ENCODE peak calls at places on chromosome 11, in nine cellular contexts. Z is activated T-cell treated with anti-CD3 and anti-CD28 coated beads, Interleukin-2, amount 50 U/mL, for 72 hours; P is pancreas; F is Right ventricle myocardium superior; Q is lung; X is HepG2; U is right cardiac atrium; M is gastroesophageal sphincter; R is left ventricle myocardium superior. I is an unnamed sample.

GRCh38 chr11:61627831-61628753 is 47.2 kb upstream of the SYT7 start:
- ATAC-seq in F (peak), X (peak), M (peak), Q (peak), P (peak), R (peak), Z (peak), U (peak), I (peak)

GRCh38 chr11:94845622-94846021 is 77.5 kb downstream of the AMOTL1 start:
- ATAC-seq in U (peak), Z (no peak), Q (peak), F (peak), P (peak), M (peak), R (no peak), X (peak), I (peak)

GRCh38 chr11:118152552-118153471 is at the start of gene SCN4B:
- ATAC-seq in Z (peak), F (peak), X (peak), Q (peak), U (peak), R (peak), M (peak), P (peak), I (peak)

GRCh38 chr11:64256300-64256699 is 5.0 kb downstream of the PLCB3 start:
- ATAC-seq in Q (no peak), X (no peak), M (no peak), F (no peak), R (no peak), U (no peak), P (no peak), Z (no peak), I (no peak)

GRCh38 chr11:65653229-65654225 is 9.2 kb downstream of the RELA start:
- ATAC-seq in X (peak), M (no peak), F (no peak), U (no peak), Q (peak), Z (no peak), P (peak), R (no peak), I (no peak)

GRCh38 chr11:31974737-31975136 is 116.1 kb upstream of the RCN1 start:
- ATAC-seq in U (no peak), Z (no peak), R (no peak), X (no peak), M (no peak), F (no peak), P (no peak), Q (no peak), I (peak)

GRCh38 chr11:62601114-62601363 is 626 bp downstream of the MTA2 start:
- ATAC-seq in Z (peak), Q (peak), F (peak), M (peak), P (peak), X (peak), U (peak), R (peak), I (peak)

GRCh38 chr11:31493235-31493634 is 16.2 kb downstream of the IMMP1L start:
- ATAC-seq in X (no peak), R (no peak), M (no peak), F (no peak), U (no peak), P (no peak), Q (no peak), Z (no peak), I (no peak)

GRCh38 chr11:15603208-15603607 is 488.5 kb downstream of the INSC start:
- ATAC-seq in U (peak), Z (no peak), F (peak), R (peak), M (peak), Q (no peak), P (no peak), X (no peak), I (no peak)

GRCh38 chr11:927871-928270 is 2.2 kb downstream of the AP2A2 start:
- ATAC-seq in P (no peak), X (no peak), U (no peak), Z (peak), R (no peak), F (no peak), M (no peak), Q (no peak), I (no peak)

GRCh38 chr11:2778630-2779498 is 79.1 kb upstream of the KCNQ1OT1 start:
- ATAC-seq in U (peak), Q (peak), R (peak), M (peak), X (peak), P (peak), Z (no peak), F (peak), I (peak)

GRCh38 chr11:92932023-92932422 is 37.4 kb upstream of the MTNR1B start:
- ATAC-seq in U (no peak), R (no peak), X (no peak), F (no peak), P (no peak), Q (no peak), M (no peak), Z (no peak), I (no peak)

GRCh38 chr11:46336781-46337180 is 10.5 kb upstream of the DGKZ start:
- ATAC-seq in Q (no peak), U (no peak), Z (peak), M (no peak), F (no peak), R (no peak), X (no peak), P (no peak), I (no peak)

GRCh38 chr11:44530413-44531115 is 34.9 kb upstream of the CD82 start:
- ATAC-seq in R (no peak), P (no peak), Z (peak), F (no peak), Q (no peak), U (no peak), X (no peak), M (no peak), I (no peak)

GRCh38 chr11:33701831-33702230 is 1.2 kb upstream of the C11orf91 start:
- ATAC-seq in M (no peak), P (peak), F (peak), U (peak), Q (no peak), X (no peak), Z (no peak), R (peak), I (peak)

GRCh38 chr11:78339945-78340344 is 77.7 kb downstream of the GAB2 start:
- ATAC-seq in F (no peak), Z (peak), M (no peak), Q (no peak), X (no peak), P (no peak), U (no peak), R (no peak), I (no peak)

GRCh38 chr11:12149672-12150225 is 39.4 kb downstream of the MICAL2 start:
- ATAC-seq in U (peak), Z (peak), P (no peak), X (peak), R (peak), F (no peak), Q (no peak), M (no peak), I (no peak)

GRCh38 chr11:87281496-87281895 is 243.8 kb downstream of the TMEM135 start:
- ATAC-seq in Q (peak), M (peak), Z (no peak), R (peak), U (peak), X (no peak), P (peak), F (peak), I (peak)

GRCh38 chr11:57567210-57567511 is 311 bp downstream of the UBE2L6 start:
- ATAC-seq in F (peak), U (peak), X (no peak), Z (peak), P (no peak), Q (peak), M (no peak), R (peak), I (no peak)

GRCh38 chr11:64351136-64351631 is 7.8 kb upstream of the RPS6KA4 start:
- ATAC-seq in X (no peak), Z (no peak), P (no peak), Q (no peak), F (no peak), M (no peak), R (no peak), U (no peak), I (no peak)

GRCh38 chr11:49995559-49995958 is 13.2 kb upstream of the OR4C12 start:
- ATAC-seq in U (no peak), Q (no peak), X (peak), M (no peak), R (no peak), P (peak), F (no peak), Z (no peak), I (no peak)

GRCh38 chr11:93487032-93487483 is 56.1 kb downstream of the SMCO4 start:
- ATAC-seq in M (no peak), Q (peak), R (peak), X (peak), P (peak), F (peak), Z (no peak), U (peak), I (no peak)

GRCh38 chr11:5103066-5103465 is 33.7 kb downstream of the OR52E1 start:
- ATAC-seq in Q (no peak), X (no peak), M (no peak), P (no peak), U (no peak), F (no peak), R (no peak), Z (no peak), I (no peak)

I was measured in esophagus mucosa.